ENCODE peak calls at places on chromosomes 3 and 15, in ten cellular contexts. H, P, U, N, S, F, G, T, E and W are unnamed samples.

GRCh38 chr15:83276661-83277060 is 7.8 kb downstream of the BNC1 start:
- DNase-seq in S (no peak), F (no peak), T (no peak), U (no peak), N (no peak), G (no peak), P (no peak), H (no peak), E (no peak), W (no peak)

GRCh38 chr3:159322322-159322939 is 520.6 kb downstream of the MFSD1 start:
- DNase-seq in E (no peak), U (peak; percentile 38), F (peak; percentile 6), S (no peak), P (peak; percentile 40), H (no peak), N (peak; percentile 0), G (peak; percentile 4), T (peak; percentile 16), W (peak; percentile 41)

GRCh38 chr3:16633948-16634347 is 28.7 kb upstream of the DAZL start:
- DNase-seq in E (no peak), T (no peak), F (no peak), H (no peak), S (no peak), P (no peak), N (no peak), U (no peak), G (no peak), W (no peak)

GRCh38 chr3:35523838-35524237 is 115.5 kb upstream of the ARPP21 start:
- DNase-seq in E (no peak), P (peak; percentile 5), G (no peak), N (no peak), T (no peak), S (no peak), H (no peak), U (no peak), F (no peak), W (no peak)

GRCh38 chr15:37078000-37078399 is 22.3 kb downstream of the MEIS2 start:
- DNase-seq in S (no peak), E (no peak), F (no peak), U (no peak), T (no peak), G (no peak), N (no peak), P (no peak), H (no peak), W (no peak)

GRCh38 chr15:68597581-68597980 is 18.8 kb downstream of the CORO2B start:
- DNase-seq in T (no peak), F (no peak), H (no peak), G (no peak), E (no peak), S (no peak), U (no peak), P (no peak), N (no peak), W (no peak)

GRCh38 chr3:53346514-53346913 is 829 bp downstream of the DCP1A start:
- DNase-seq in P (peak; percentile 13), S (no peak), E (no peak), T (peak; percentile 9), G (no peak), N (no peak), F (no peak), U (no peak), H (no peak), W (no peak)

GRCh38 chr15:52783929-52784798 is 6.0 kb downstream of the ONECUT1 start:
- DNase-seq in S (no peak), G (peak; percentile 57), U (no peak), H (no peak), T (no peak), F (no peak), N (no peak), E (no peak), P (peak; percentile 40), W (no peak)

GRCh38 chr3:190614466-190615384 is 100.8 kb downstream of the IL1RAP start:
- DNase-seq in P (no peak), F (no peak), U (no peak), E (no peak), T (no peak), G (no peak), S (no peak), H (no peak), N (no peak), W (no peak)

GRCh38 chr15:78149805-78150751 is 916 bp downstream of the IDH3A start:
- DNase-seq in P (peak; percentile 21), N (no peak), H (no peak), S (peak; percentile 56), T (no peak), F (no peak), G (no peak), E (peak; percentile 42), U (no peak), W (peak; percentile 32)

GRCh38 chr3:151412989-151413388 is 28.4 kb upstream of the P2RY12 start:
- DNase-seq in F (no peak), S (no peak), P (no peak), T (no peak), G (no peak), H (no peak), U (no peak), N (no peak), E (no peak), W (no peak)

GRCh38 chr3:30455840-30456239 is 150.6 kb upstream of the TGFBR2 start:
- DNase-seq in T (no peak), F (no peak), U (no peak), E (no peak), G (no peak), S (no peak), P (no peak), H (no peak), N (no peak), W (no peak)

GRCh38 chr15:45795487-45796069 is 160.7 kb downstream of the SQOR start:
- DNase-seq in T (peak; percentile 25), U (no peak), G (no peak), N (peak; percentile 10), S (peak; percentile 52), F (no peak), P (peak; percentile 40), H (no peak), E (peak; percentile 66), W (peak; percentile 35)

GRCh38 chr3:64058592-64058991 is 35.3 kb upstream of the PSMD6 start:
- DNase-seq in F (no peak), N (no peak), T (no peak), P (no peak), H (no peak), G (no peak), U (no peak), S (no peak), E (no peak), W (no peak)

GRCh38 chr3:44024194-44024593 is 217.5 kb upstream of the TOPAZ1 start:
- DNase-seq in G (no peak), T (no peak), E (no peak), H (no peak), N (no peak), U (no peak), P (no peak), S (no peak), F (no peak), W (no peak)

GRCh38 chr3:121942116-121942786 is 48.0 kb downstream of the SLC15A2 start:
- DNase-seq in U (no peak), F (no peak), N (no peak), S (no peak), G (no peak), T (no peak), H (no peak), E (no peak), P (no peak), W (peak; percentile 61)

GRCh38 chr3:138861755-138862333 is 27.1 kb upstream of the PIK3CB start:
- DNase-seq in G (no peak), T (no peak), P (peak; percentile 10), F (no peak), N (no peak), S (no peak), H (no peak), E (no peak), U (no peak), W (no peak)

GRCh38 chr3:6962796-6963195 is 101.9 kb downstream of the GRM7 start:
- DNase-seq in G (no peak), S (no peak), N (no peak), T (no peak), U (no peak), F (no peak), H (no peak), E (no peak), P (no peak), W (no peak)

GRCh38 chr15:81018197-81018596 is 17.5 kb downstream of the TLNRD1 start:
- DNase-seq in U (no peak), N (no peak), E (no peak), S (no peak), T (no peak), H (no peak), P (no peak), F (no peak), G (no peak), W (no peak)

GRCh38 chr3:45593708-45594601 is 596 bp upstream of the LIMD1 start:
- DNase-seq in P (peak; percentile 80), G (peak; percentile 87), S (no peak), F (peak; percentile 59), E (peak; percentile 32), N (peak; percentile 84), U (peak; percentile 91), H (peak; percentile 28), T (peak; percentile 69), W (peak; percentile 78)

GRCh38 chr3:42300013-42300412 is 34.0 kb upstream of the CCK start:
- DNase-seq in T (peak; percentile 50), H (no peak), U (no peak), F (peak; percentile 13), G (peak; percentile 21), E (no peak), N (no peak), P (peak; percentile 5), S (no peak), W (peak; percentile 70)

GRCh38 chr15:67127925-67128324 is 62.5 kb downstream of the SMAD3 start:
- DNase-seq in G (no peak), S (no peak), U (no peak), T (no peak), E (no peak), P (peak; percentile 91), F (no peak), N (peak; percentile 14), H (no peak), W (no peak)

GRCh38 chr3:122415104-122415744 is 638 bp downstream of the WDR5B start:
- DNase-seq in S (no peak), G (peak; percentile 56), N (no peak), H (peak; percentile 25), P (peak; percentile 43), U (no peak), T (peak; percentile 68), F (peak; percentile 31), E (no peak), W (peak; percentile 82)

GRCh38 chr3:27114684-27115083 is 254.5 kb downstream of the NEK10 start:
- DNase-seq in F (no peak), N (no peak), S (no peak), P (no peak), G (no peak), U (no peak), H (no peak), T (no peak), E (no peak), W (no peak)

GRCh38 chr3:16311960-16312451 is 47.0 kb downstream of the OXNAD1 start:
- DNase-seq in U (no peak), S (no peak), E (no peak), T (peak; percentile 77), F (no peak), N (peak; percentile 82), G (peak; percentile 34), P (no peak), H (peak; percentile 44), W (no peak)

GRCh38 chr3:9837701-9838582 is 5.9 kb downstream of the RPUSD3 start:
- DNase-seq in E (no peak), H (no peak), N (peak; percentile 44), U (no peak), G (no peak), T (no peak), S (no peak), F (no peak), P (no peak), W (no peak)

GRCh38 chr3:49629866-49630265 is 44.3 kb upstream of the APEH start:
- DNase-seq in N (no peak), T (no peak), F (no peak), P (no peak), H (no peak), U (no peak), S (peak; percentile 95), G (no peak), E (no peak), W (no peak)

GRCh38 chr15:96353931-96354730 is 23.6 kb downstream of the NR2F2 start:
- DNase-seq in N (no peak), E (no peak), P (no peak), F (no peak), H (no peak), T (no peak), G (no peak), U (peak; percentile 76), S (no peak), W (peak; percentile 41)